ENCODE peak calls at places on chromosomes 3 and 15, in nine cellular contexts. One of them, this sample, is unnamed.

GRCh38 chr3:18049101-18049500 is 306.7 kb upstream of the TBC1D5 start:
- DNase-seq in mammary epithelial cell: no peak
- DNase-seq in tibial artery: no peak
- DNase-seq in upper lobe of left lung: no peak
- DNase-seq in stomach: no peak
- DNase-seq in ovary: no peak
- DNase-seq in lower lobe of right lung: no peak
- DNase-seq in fibroblast of lung: peak; percentile 22
- DNase-seq in tibial nerve: no peak
- DNase-seq in this sample: no peak

GRCh38 chr3:134313839-134314587 is 60.2 kb downstream of the AMOTL2 start:
- DNase-seq in mammary epithelial cell: no peak
- DNase-seq in tibial artery: no peak
- DNase-seq in upper lobe of left lung: no peak
- DNase-seq in stomach: no peak
- DNase-seq in ovary: no peak
- DNase-seq in lower lobe of right lung: no peak
- DNase-seq in fibroblast of lung: peak; percentile 57
- DNase-seq in tibial nerve: no peak
- DNase-seq in this sample: no peak

GRCh38 chr3:196115678-196116083 is 33.8 kb upstream of the TFRC start:
- DNase-seq in mammary epithelial cell: no peak
- DNase-seq in tibial artery: no peak
- DNase-seq in upper lobe of left lung: no peak
- DNase-seq in stomach: no peak
- DNase-seq in ovary: no peak
- DNase-seq in lower lobe of right lung: no peak
- DNase-seq in fibroblast of lung: no peak
- DNase-seq in tibial nerve: no peak
- DNase-seq in this sample: no peak

GRCh38 chr15:63945838-63946298 is 100.4 kb downstream of the DAPK2 start:
- DNase-seq in mammary epithelial cell: peak; percentile 88
- DNase-seq in tibial artery: no peak
- DNase-seq in upper lobe of left lung: peak; percentile 88
- DNase-seq in stomach: peak; percentile 38
- DNase-seq in ovary: no peak
- DNase-seq in lower lobe of right lung: peak; percentile 87
- DNase-seq in fibroblast of lung: peak; percentile 4
- DNase-seq in tibial nerve: no peak
- DNase-seq in this sample: no peak

GRCh38 chr15:48370460-48370859 is 39.2 kb downstream of the DUT start:
- DNase-seq in mammary epithelial cell: peak; percentile 79
- DNase-seq in tibial artery: no peak
- DNase-seq in upper lobe of left lung: no peak
- DNase-seq in stomach: no peak
- DNase-seq in ovary: no peak
- DNase-seq in lower lobe of right lung: no peak
- DNase-seq in fibroblast of lung: peak; percentile 94
- DNase-seq in tibial nerve: no peak
- DNase-seq in this sample: no peak

GRCh38 chr3:33061782-33062181 is 35.2 kb downstream of the GLB1 start:
- DNase-seq in mammary epithelial cell: no peak
- DNase-seq in tibial artery: no peak
- DNase-seq in upper lobe of left lung: no peak
- DNase-seq in stomach: no peak
- DNase-seq in ovary: no peak
- DNase-seq in lower lobe of right lung: no peak
- DNase-seq in fibroblast of lung: peak; percentile 73
- DNase-seq in tibial nerve: no peak
- DNase-seq in this sample: no peak

GRCh38 chr3:33358172-33358781 is 81.0 kb downstream of the FBXL2 start:
- DNase-seq in mammary epithelial cell: no peak
- DNase-seq in tibial artery: no peak
- DNase-seq in upper lobe of left lung: no peak
- DNase-seq in stomach: no peak
- DNase-seq in ovary: no peak
- DNase-seq in lower lobe of right lung: no peak
- DNase-seq in fibroblast of lung: no peak
- DNase-seq in tibial nerve: no peak
- DNase-seq in this sample: no peak

GRCh38 chr3:88626426-88627120 is 476.8 kb downstream of the C3orf38 start:
- DNase-seq in mammary epithelial cell: no peak
- DNase-seq in tibial artery: no peak
- DNase-seq in upper lobe of left lung: no peak
- DNase-seq in stomach: no peak
- DNase-seq in ovary: no peak
- DNase-seq in lower lobe of right lung: no peak
- DNase-seq in fibroblast of lung: no peak
- DNase-seq in tibial nerve: no peak
- DNase-seq in this sample: no peak

DNA sequence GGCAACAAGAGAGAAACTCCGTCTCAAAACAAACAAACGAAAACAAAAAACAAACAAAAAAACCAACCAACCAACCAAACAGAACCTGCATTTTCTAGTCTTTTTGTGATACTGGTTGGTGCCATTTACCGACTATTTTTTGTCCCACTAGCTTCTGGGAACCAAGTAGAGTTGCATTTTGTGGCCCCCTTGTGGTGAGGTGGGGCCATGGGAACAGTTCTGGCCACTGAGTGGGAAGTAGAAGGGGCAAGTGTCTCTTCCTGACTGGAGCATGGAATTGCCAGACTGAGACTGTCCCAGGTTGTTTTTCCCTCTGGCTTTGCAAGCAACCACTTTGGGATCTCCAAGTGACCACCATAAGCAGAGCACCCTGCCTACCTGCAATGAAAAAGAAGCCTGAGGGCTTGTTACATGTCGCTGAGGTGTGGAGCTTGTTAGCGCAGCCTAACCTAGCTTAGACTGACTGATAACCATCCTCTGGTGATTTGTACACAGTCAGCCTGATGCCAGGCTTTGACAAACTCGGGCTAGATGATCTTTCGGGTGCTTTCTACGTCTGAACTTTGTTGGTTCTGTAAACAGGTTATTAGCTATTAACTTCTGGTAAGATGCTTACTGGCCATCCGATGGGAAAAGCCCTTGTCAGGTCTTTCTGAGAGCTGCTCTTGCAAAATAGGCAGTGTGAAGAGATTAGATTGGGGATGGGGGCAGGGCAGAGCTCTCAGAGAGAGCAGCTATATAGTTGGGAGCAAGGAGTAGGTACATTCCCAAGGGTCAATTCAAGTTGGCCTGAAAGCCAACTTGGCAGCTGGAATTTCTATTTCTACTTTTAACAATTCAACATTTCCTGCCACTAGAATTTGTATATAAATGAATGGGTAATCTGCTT is 172.2 kb downstream of the SSR3 start:
- DNase-seq in mammary epithelial cell: peak; percentile 20
- DNase-seq in tibial artery: no peak
- DNase-seq in upper lobe of left lung: peak; percentile 23
- DNase-seq in stomach: peak; percentile 34
- DNase-seq in ovary: no peak
- DNase-seq in lower lobe of right lung: no peak
- DNase-seq in fibroblast of lung: no peak
- DNase-seq in tibial nerve: no peak
- DNase-seq in this sample: no peak
- TF ChIP-seq CTCF in mammary epithelial cell: peak; percentile 79
- TF ChIP-seq CTCF in tibial artery: peak; percentile 15
- TF ChIP-seq CTCF in upper lobe of left lung: no peak
- TF ChIP-seq CTCF in stomach: no peak
- TF ChIP-seq CTCF in ovary: no peak
- TF ChIP-seq CTCF in lower lobe of right lung: peak; percentile 61
- TF ChIP-seq CTCF in fibroblast of lung: peak; percentile 83
- TF ChIP-seq CTCF in tibial nerve: peak; percentile 13
- TF ChIP-seq CTCF in this sample: peak; percentile 32

GRCh38 chr3:128098234-128098633 is 25.4 kb downstream of the RUVBL1 start:
- DNase-seq in mammary epithelial cell: no peak
- DNase-seq in tibial artery: no peak
- DNase-seq in upper lobe of left lung: no peak
- DNase-seq in stomach: no peak
- DNase-seq in ovary: no peak
- DNase-seq in lower lobe of right lung: no peak
- DNase-seq in fibroblast of lung: no peak
- DNase-seq in tibial nerve: no peak
- DNase-seq in this sample: no peak
- H3K36me3 ChIP-seq in mammary epithelial cell: peaks cover 8% of the 10 kb centered on the region
- H3K36me3 ChIP-seq in tibial artery: peaks cover 36% of the 10 kb centered on the region
- H3K36me3 ChIP-seq in upper lobe of left lung: peaks cover 24% of the 10 kb centered on the region
- H3K36me3 ChIP-seq in stomach: peaks cover 88% of the 10 kb centered on the region
- H3K36me3 ChIP-seq in ovary: no peaks in the 10 kb centered on the region
- H3K36me3 ChIP-seq in lower lobe of right lung: peaks cover 85% of the 10 kb centered on the region
- H3K36me3 ChIP-seq in fibroblast of lung: peaks cover 14% of the 10 kb centered on the region
- H3K36me3 ChIP-seq in tibial nerve: peaks cover 10% of the 10 kb centered on the region
- H3K36me3 ChIP-seq in this sample: peaks cover 91% of the 10 kb centered on the region

GRCh38 chr3:119808843-119809242 is 26.9 kb downstream of the NR1I2 start:
- DNase-seq in mammary epithelial cell: no peak
- DNase-seq in tibial artery: no peak
- DNase-seq in upper lobe of left lung: no peak
- DNase-seq in stomach: no peak
- DNase-seq in ovary: no peak
- DNase-seq in lower lobe of right lung: no peak
- DNase-seq in fibroblast of lung: no peak
- DNase-seq in tibial nerve: no peak
- DNase-seq in this sample: no peak

GRCh38 chr3:119809249-119810017 is 27.5 kb downstream of the NR1I2 start:
- DNase-seq in mammary epithelial cell: no peak
- DNase-seq in tibial artery: no peak
- DNase-seq in upper lobe of left lung: no peak
- DNase-seq in stomach: no peak
- DNase-seq in ovary: no peak
- DNase-seq in lower lobe of right lung: no peak
- DNase-seq in fibroblast of lung: no peak
- DNase-seq in tibial nerve: no peak
- DNase-seq in this sample: no peak

GRCh38 chr3:119808244-119808643 is 26.3 kb downstream of the NR1I2 start:
- DNase-seq in mammary epithelial cell: no peak
- DNase-seq in tibial artery: no peak
- DNase-seq in upper lobe of left lung: no peak
- DNase-seq in stomach: no peak
- DNase-seq in ovary: no peak
- DNase-seq in lower lobe of right lung: no peak
- DNase-seq in fibroblast of lung: no peak
- DNase-seq in tibial nerve: no peak
- DNase-seq in this sample: no peak

GRCh38 chr3:119812491-119813058 is 30.7 kb downstream of the NR1I2 start:
- DNase-seq in mammary epithelial cell: no peak
- DNase-seq in tibial artery: no peak
- DNase-seq in upper lobe of left lung: no peak
- DNase-seq in stomach: no peak
- DNase-seq in ovary: no peak
- DNase-seq in lower lobe of right lung: no peak
- DNase-seq in fibroblast of lung: no peak
- DNase-seq in tibial nerve: no peak
- DNase-seq in this sample: no peak

GRCh38 chr3:119810018-119810435 is 28.1 kb downstream of the NR1I2 start:
- DNase-seq in mammary epithelial cell: peak; percentile 19
- DNase-seq in tibial artery: no peak
- DNase-seq in upper lobe of left lung: peak; percentile 23
- DNase-seq in stomach: peak; percentile 34
- DNase-seq in ovary: no peak
- DNase-seq in lower lobe of right lung: peak; percentile 65
- DNase-seq in fibroblast of lung: peak; percentile 39
- DNase-seq in tibial nerve: no peak
- DNase-seq in this sample: peak; percentile 10
- TF ChIP-seq CTCF in mammary epithelial cell: peak; percentile 40
- TF ChIP-seq CTCF in tibial artery: no peak
- TF ChIP-seq CTCF in upper lobe of left lung: no peak
- TF ChIP-seq CTCF in stomach: no peak
- TF ChIP-seq CTCF in ovary: no peak
- TF ChIP-seq CTCF in lower lobe of right lung: no peak
- TF ChIP-seq CTCF in fibroblast of lung: peak; percentile 29
- TF ChIP-seq CTCF in tibial nerve: no peak
- TF ChIP-seq CTCF in this sample: no peak

GRCh38 chr15:22939652-22940061 is 40.5 kb downstream of the CYFIP1 start:
- DNase-seq in mammary epithelial cell: no peak
- DNase-seq in tibial artery: no peak
- DNase-seq in upper lobe of left lung: no peak
- DNase-seq in stomach: no peak
- DNase-seq in ovary: no peak
- DNase-seq in lower lobe of right lung: no peak
- DNase-seq in fibroblast of lung: no peak
- DNase-seq in tibial nerve: no peak
- DNase-seq in this sample: no peak

GRCh38 chr15:22941179-22941578 is 39.0 kb downstream of the CYFIP1 start:
- DNase-seq in mammary epithelial cell: no peak
- DNase-seq in tibial artery: no peak
- DNase-seq in upper lobe of left lung: no peak
- DNase-seq in stomach: no peak
- DNase-seq in ovary: no peak
- DNase-seq in lower lobe of right lung: no peak
- DNase-seq in fibroblast of lung: no peak
- DNase-seq in tibial nerve: no peak
- DNase-seq in this sample: no peak

GRCh38 chr15:22939051-22939450 is 41.1 kb downstream of the CYFIP1 start:
- DNase-seq in mammary epithelial cell: no peak
- DNase-seq in tibial artery: no peak
- DNase-seq in upper lobe of left lung: no peak
- DNase-seq in stomach: no peak
- DNase-seq in ovary: no peak
- DNase-seq in lower lobe of right lung: no peak
- DNase-seq in fibroblast of lung: no peak
- DNase-seq in tibial nerve: no peak
- DNase-seq in this sample: no peak

GRCh38 chr15:22933641-22934061 is 46.5 kb downstream of the CYFIP1 start:
- DNase-seq in mammary epithelial cell: no peak
- DNase-seq in tibial artery: no peak
- DNase-seq in upper lobe of left lung: no peak
- DNase-seq in stomach: peak; percentile 34
- DNase-seq in ovary: no peak
- DNase-seq in lower lobe of right lung: no peak
- DNase-seq in fibroblast of lung: peak; percentile 52
- DNase-seq in tibial nerve: no peak
- DNase-seq in this sample: no peak

DNA sequence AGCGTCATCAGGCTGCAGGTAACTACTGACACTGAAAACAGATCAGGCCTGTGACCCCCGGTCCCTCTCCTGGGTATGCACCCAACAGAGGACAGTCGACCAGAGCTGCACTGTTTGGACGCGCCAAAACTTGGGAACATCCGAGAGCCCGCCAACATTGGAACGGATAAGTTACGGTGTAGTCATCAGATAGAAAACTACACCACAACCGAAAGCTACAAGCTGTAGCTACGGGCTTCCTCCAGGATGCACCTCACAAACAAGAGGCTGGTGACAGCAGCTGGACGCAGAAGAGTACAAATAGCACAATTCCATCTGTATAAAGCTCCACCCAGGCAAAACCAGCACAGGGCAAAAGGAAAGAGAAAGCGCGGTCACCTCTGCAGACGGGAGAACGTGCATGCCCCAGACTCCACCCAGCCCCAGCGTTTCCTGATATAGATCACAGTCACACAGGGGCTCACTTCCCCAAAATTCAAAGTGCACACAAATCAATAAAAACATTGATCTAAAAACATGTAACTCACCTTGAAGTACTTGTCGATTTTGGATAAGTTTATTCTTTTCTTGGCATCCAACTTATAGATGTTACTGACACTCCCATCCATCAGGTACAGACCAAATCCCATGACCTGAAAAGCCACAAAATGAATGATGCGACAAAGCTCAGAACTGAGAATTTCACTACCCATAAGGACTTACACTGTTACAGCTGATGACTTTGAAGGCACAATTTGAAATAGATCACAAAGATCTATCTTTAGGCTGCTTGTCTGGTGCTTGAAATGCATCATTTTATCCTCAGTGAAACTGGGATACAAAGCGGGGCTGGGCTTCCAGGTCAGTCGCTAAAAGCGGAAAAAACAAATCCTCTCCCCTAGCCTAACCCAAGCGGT is 43.3 kb downstream of the CYFIP1 start:
- DNase-seq in mammary epithelial cell: no peak
- DNase-seq in tibial artery: no peak
- DNase-seq in upper lobe of left lung: no peak
- DNase-seq in stomach: no peak
- DNase-seq in ovary: no peak
- DNase-seq in lower lobe of right lung: no peak
- DNase-seq in fibroblast of lung: no peak
- DNase-seq in tibial nerve: no peak
- DNase-seq in this sample: no peak
- H3K36me3 ChIP-seq in mammary epithelial cell: peaks cover 8% of the 10 kb centered on the region
- H3K36me3 ChIP-seq in tibial artery: peaks cover 39% of the 10 kb centered on the region
- H3K36me3 ChIP-seq in upper lobe of left lung: peaks cover 64% of the 10 kb centered on the region
- H3K36me3 ChIP-seq in stomach: peaks cover 87% of the 10 kb centered on the region
- H3K36me3 ChIP-seq in ovary: no peaks in the 10 kb centered on the region
- H3K36me3 ChIP-seq in lower lobe of right lung: peaks cover 91% of the 10 kb centered on the region
- H3K36me3 ChIP-seq in fibroblast of lung: peaks cover 13% of the 10 kb centered on the region
- H3K36me3 ChIP-seq in tibial nerve: no peaks in the 10 kb centered on the region
- H3K36me3 ChIP-seq in this sample: peaks cover 95% of the 10 kb centered on the region

This sample was measured in esophagus squamous epithelium.